ENCODE peak calls at places on chromosomes 11 and 22, in eight cellular contexts. G is hepatocyte, V is GM23338, A is neural progenitor cell, J is PC-3, C is HCT116, Y is MM.1S, P is SK-N-SH. X is an unnamed sample.

GRCh38 chr11:7597620-7598019 is 75.7 kb downstream of the CYB5R2 start:
- DNase-seq in G (peak; percentile 68), V (no peak), A (no peak), J (peak; percentile 83), C (no peak), Y (no peak), P (no peak), X (no peak)

GRCh38 chr11:84310261-84310660 is 1024.1 kb upstream of the CCDC90B start:
- DNase-seq in G (no peak), V (no peak), A (no peak), J (no peak), C (no peak), Y (no peak), P (no peak), X (no peak)

GRCh38 chr11:119361056-119361787 is 14.7 kb upstream of the MFRP start:
- DNase-seq in G (peak; percentile 87), V (peak; percentile 88), A (peak; percentile 91), J (peak; percentile 97), C (peak; percentile 79), Y (peak; percentile 30), P (peak; percentile 26), X (peak; percentile 78)

GRCh38 chr11:12187399-12187798 is 77.0 kb downstream of the MICAL2 start:
- DNase-seq in G (no peak), V (no peak), A (peak; percentile 28), J (no peak), C (no peak), Y (no peak), P (no peak), X (no peak)

GRCh38 chr22:37189011-37189466 is 992 bp upstream of the C1QTNF6 start:
- DNase-seq in G (no peak), V (peak; percentile 35), A (no peak), J (peak; percentile 82), C (peak; percentile 58), Y (no peak), P (no peak), X (no peak)

GRCh38 chr11:64291746-64292457 is 800 bp downstream of the KCNK4 start:
- DNase-seq in G (no peak), V (no peak), A (no peak), J (no peak), C (no peak), Y (no peak), P (peak; percentile 68), X (no peak)

GRCh38 chr11:29452131-29452530 is 564.7 kb downstream of the KCNA4 start:
- DNase-seq in G (no peak), V (no peak), A (no peak), J (peak; percentile 81), C (no peak), Y (no peak), P (no peak), X (no peak)

GRCh38 chr11:728901-729491 is 18.3 kb upstream of the TALDO1 start:
- DNase-seq in G (no peak), V (no peak), A (no peak), J (no peak), C (no peak), Y (no peak), P (peak; percentile 31), X (no peak)

GRCh38 chr11:35553831-35554230 is 28.4 kb upstream of the PAMR1 start:
- DNase-seq in G (no peak), V (no peak), A (no peak), J (peak; percentile 68), C (no peak), Y (no peak), P (no peak), X (no peak)

GRCh38 chr11:113840932-113841664 is 34.3 kb downstream of the USP28 start:
- DNase-seq in G (no peak), V (no peak), A (no peak), J (no peak), C (no peak), Y (peak; percentile 59), P (no peak), X (no peak)

GRCh38 chr11:82682003-82682751 is 51.5 kb downstream of the FAM181B start:
- DNase-seq in G (peak; percentile 77), V (peak; percentile 88), A (peak; percentile 73), J (peak; percentile 92), C (peak; percentile 65), Y (peak; percentile 77), P (peak; percentile 36), X (peak; percentile 72)

GRCh38 chr11:36478700-36479329 is 31.3 kb downstream of the TRAF6 start:
- DNase-seq in G (peak; percentile 71), V (peak; percentile 73), A (peak; percentile 75), J (peak; percentile 76), C (peak; percentile 22), Y (peak; percentile 30), P (peak; percentile 45), X (peak; percentile 62)

GRCh38 chr11:110883266-110883665 is 171.0 kb upstream of the ARHGAP20 start:
- DNase-seq in G (no peak), V (no peak), A (peak; percentile 18), J (no peak), C (no peak), Y (no peak), P (no peak), X (no peak)

GRCh38 chr11:46212720-46213119 is 64.7 kb upstream of the CREB3L1 start:
- DNase-seq in G (no peak), V (no peak), A (no peak), J (peak; percentile 28), C (no peak), Y (no peak), P (no peak), X (no peak)

GRCh38 chr11:79273781-79274180 is 167.0 kb downstream of the TENM4 start:
- DNase-seq in G (no peak), V (peak; percentile 34), A (peak; percentile 51), J (no peak), C (no peak), Y (no peak), P (no peak), X (no peak)

GRCh38 chr11:78840623-78841022 is 266.0 kb upstream of the NARS2 start:
- DNase-seq in G (peak; percentile 22), V (no peak), A (no peak), J (no peak), C (no peak), Y (no peak), P (no peak), X (no peak)

GRCh38 chr22:37282385-37282677 is at the start of gene CYTH4:
- DNase-seq in G (no peak), V (no peak), A (no peak), J (peak; percentile 58), C (no peak), Y (no peak), P (no peak), X (peak; percentile 82)

DNA sequence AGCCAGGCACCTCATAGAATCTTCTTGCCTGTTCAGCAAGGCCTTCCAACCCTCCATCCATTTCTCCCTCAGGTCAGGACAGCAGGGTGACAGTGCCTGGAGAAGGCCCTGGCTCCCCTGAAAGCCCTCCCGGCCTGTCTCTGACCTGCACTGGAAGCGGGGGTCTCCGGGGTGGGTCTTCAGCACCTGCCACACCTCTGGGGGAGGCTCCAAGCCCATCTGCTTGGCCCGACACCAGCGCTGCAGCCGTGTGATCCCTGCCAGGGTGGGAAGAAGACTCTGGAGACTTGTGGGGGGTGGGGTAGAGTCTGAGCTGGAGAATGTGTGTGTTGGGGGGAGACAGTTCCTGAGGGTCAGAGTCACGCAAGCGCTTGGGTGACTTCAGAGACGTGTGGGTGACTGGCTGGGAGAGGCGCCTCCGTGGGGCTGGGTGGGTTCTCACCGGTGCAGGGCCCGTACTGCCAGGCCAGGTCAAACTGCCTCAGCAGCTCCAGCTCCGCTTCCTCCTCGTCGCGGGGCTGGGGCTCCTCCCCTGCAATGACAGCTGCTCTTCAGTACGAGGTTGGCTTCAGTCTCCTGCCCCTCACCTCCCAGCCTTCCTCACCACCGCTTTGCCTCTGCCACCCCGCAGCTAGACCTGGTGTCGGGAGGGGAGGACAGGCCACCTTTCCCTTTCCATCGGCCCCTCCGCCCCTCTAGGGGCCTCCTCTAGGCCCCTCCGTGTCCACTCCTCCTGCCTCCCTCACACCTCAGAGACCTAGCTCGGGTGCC is 615 bp downstream of the POLD4 start:
- DNase-seq in G (peak; percentile 70), V (peak; percentile 55), A (no peak), J (peak; percentile 54), C (no peak), Y (peak; percentile 81), P (no peak), X (peak; percentile 89)
- TF ChIP-seq EZH2phosphoT487 in G (no peak), V (no peak), A (no peak), J (no peak), C (no peak), Y (no peak), P (no peak), X (no peak)

GRCh38 chr11:2215561-2216399 is 44.2 kb upstream of the TH start:
- DNase-seq in G (no peak), V (no peak), A (no peak), J (no peak), C (no peak), Y (no peak), P (peak; percentile 27), X (no peak)
- H4K20me1 ChIP-seq in G (no peaks in the 10 kb centered on the region), V (no peaks in the 10 kb centered on the region), A (no peaks in the 10 kb centered on the region), J (no peaks in the 10 kb centered on the region), C (no peaks in the 10 kb centered on the region), Y (no peaks in the 10 kb centered on the region), P (no peaks in the 10 kb centered on the region), X (no peaks in the 10 kb centered on the region)

DNA sequence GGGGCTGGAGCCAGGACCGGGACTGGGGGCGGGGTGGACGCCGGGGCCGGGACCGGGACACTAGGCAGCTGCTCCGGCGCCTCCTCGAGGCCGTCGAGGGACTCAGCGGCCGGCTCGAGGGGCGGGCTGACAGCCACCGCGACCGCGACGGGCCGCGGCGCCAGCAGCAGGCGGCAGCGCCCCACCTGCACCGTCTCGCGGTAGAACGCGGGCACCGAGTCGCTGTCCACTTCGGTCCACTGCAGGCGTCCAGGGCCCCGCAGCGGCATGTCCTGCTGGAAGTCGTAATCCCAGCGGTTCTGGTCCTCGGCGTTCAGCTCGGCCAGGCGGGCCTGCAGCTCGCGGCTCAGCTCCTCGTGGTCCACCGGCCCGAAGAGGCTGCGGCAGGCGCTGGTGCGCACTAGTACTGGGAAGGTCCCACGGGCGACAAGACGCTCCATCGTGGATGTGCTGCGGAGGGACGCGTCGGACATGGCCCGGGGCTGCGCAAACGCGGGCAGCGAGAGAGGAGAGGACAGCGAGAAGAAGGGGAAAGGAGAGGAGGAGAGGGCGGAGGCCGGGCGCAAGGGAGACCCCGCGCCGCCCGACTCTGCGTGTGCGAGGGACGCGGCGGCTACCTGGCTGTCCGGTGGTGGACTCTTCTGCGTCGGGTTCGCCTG is 429 bp downstream of the CDKN1C start:
- DNase-seq in G (peak; percentile 87), V (peak; percentile 73), A (peak; percentile 88), J (peak; percentile 66), C (no peak), Y (peak; percentile 71), P (peak; percentile 87), X (no peak)
- TF ChIP-seq CTCF in G (peak; percentile 46), V (no peak), A (peak; percentile 43), J (peak; percentile 50), C (peak; percentile 28), Y (peak; percentile 41), P (peak; percentile 9), X (no peak)

DNA sequence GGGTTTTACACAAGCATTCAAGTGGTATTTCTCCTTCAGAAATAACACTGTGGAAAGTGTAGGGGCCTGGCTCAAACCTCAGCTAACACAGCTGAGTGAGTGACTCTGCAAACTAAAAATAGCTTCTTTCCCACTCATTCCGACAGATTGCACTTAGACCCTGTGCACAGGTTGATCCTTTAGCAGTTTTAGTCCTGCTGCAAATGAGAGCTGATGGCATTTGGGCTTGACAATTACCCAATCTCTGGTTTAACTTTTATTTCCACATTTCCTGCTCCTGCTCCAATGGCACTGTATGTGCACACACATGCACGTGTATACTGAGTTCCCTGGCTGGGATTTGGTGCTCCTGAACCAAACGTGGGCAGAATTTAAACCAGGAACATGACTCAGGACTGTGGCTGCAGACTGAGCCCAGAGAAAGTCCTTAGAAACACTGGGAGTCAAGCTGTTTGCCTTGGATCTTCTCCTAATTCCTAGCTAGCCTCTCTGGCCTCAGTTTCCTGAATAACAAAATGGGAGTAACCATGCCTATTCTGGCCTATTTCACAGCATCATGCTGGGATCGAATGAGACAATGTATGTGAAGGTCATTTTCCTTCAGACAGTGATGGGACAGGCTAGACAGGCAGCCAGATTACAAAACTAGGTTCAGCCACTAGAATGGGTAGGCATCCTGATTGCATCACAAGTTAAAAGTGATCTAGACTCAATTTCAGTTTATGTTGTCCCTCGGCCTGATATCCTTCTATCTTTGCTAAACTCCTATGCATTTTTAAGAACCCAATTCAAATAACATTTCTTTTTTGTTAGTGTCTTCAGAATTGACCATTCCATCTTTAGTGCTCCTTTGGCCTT is 58.2 kb downstream of the SERGEF start:
- DNase-seq in G (no peak), V (no peak), A (no peak), J (no peak), C (no peak), Y (no peak), P (no peak), X (no peak)
- TF ChIP-seq EZH2phosphoT487 in G (no peak), V (no peak), A (no peak), J (no peak), C (no peak), Y (no peak), P (no peak), X (no peak)